ENCODE peak calls at places on chromosomes 16 and 17, in five cellular contexts. One of them, this sample, is unnamed.
A peak's percentile ranks its signal among the peaks of the same experiment; 100 is the strongest.

GRCh38 chr17:30332057-30332542 is 1.8 kb downstream of the TMIGD1 start:
- DNase-seq in foreskin fibroblast: peak; percentile 60
- DNase-seq in Panc1: no peak
- DNase-seq in AG04450: peak; percentile 45
- DNase-seq in A549: peak; percentile 73
- DNase-seq in this sample: no peak

GRCh38 chr16:84916156-84916555 is 95.2 kb downstream of the ZDHHC7 start:
- DNase-seq in AG04450: no peak
- DNase-seq in Panc1: no peak
- DNase-seq in foreskin fibroblast: no peak
- DNase-seq in A549: no peak
- DNase-seq in this sample: no peak

GRCh38 chr17:69287168-69287567 is 39.8 kb downstream of the ABCA5 start:
- DNase-seq in AG04450: no peak
- DNase-seq in A549: peak; percentile 24
- DNase-seq in foreskin fibroblast: no peak
- DNase-seq in Panc1: no peak
- DNase-seq in this sample: no peak

GRCh38 chr17:45958994-45959665 is 39.9 kb upstream of the STH start:
- DNase-seq in AG04450: no peak
- DNase-seq in foreskin fibroblast: no peak
- DNase-seq in Panc1: no peak
- DNase-seq in A549: no peak
- DNase-seq in this sample: no peak

GRCh38 chr16:24539850-24540484 is 601 bp downstream of the RBBP6 start:
- DNase-seq in A549: peak; percentile 52
- DNase-seq in AG04450: no peak
- DNase-seq in foreskin fibroblast: no peak
- DNase-seq in Panc1: no peak
- DNase-seq in this sample: no peak

GRCh38 chr17:75546181-75546580 is 20.7 kb downstream of the LLGL2 start:
- DNase-seq in foreskin fibroblast: no peak
- DNase-seq in AG04450: no peak
- DNase-seq in Panc1: no peak
- DNase-seq in A549: no peak
- DNase-seq in this sample: no peak

GRCh38 chr16:12497558-12497957 is 306.1 kb downstream of the CPPED1 start:
- DNase-seq in Panc1: no peak
- DNase-seq in AG04450: no peak
- DNase-seq in A549: no peak
- DNase-seq in foreskin fibroblast: no peak
- DNase-seq in this sample: no peak

GRCh38 chr17:21425321-21425720 is 49.2 kb downstream of the KCNJ12 start:
- DNase-seq in A549: no peak
- DNase-seq in AG04450: no peak
- DNase-seq in Panc1: no peak
- DNase-seq in foreskin fibroblast: no peak
- DNase-seq in this sample: no peak

GRCh38 chr17:72390675-72391501 is 270.1 kb downstream of the SOX9 start:
- DNase-seq in foreskin fibroblast: peak; percentile 73
- DNase-seq in A549: peak; percentile 46
- DNase-seq in Panc1: no peak
- DNase-seq in AG04450: no peak
- DNase-seq in this sample: no peak

GRCh38 chr16:31861415-31861814 is 12.2 kb upstream of the ZNF267 start:
- DNase-seq in Panc1: no peak
- DNase-seq in A549: no peak
- DNase-seq in foreskin fibroblast: no peak
- DNase-seq in AG04450: no peak
- DNase-seq in this sample: no peak

GRCh38 chr16:19005561-19006445 is 22.1 kb downstream of the TMC7 start:
- DNase-seq in Panc1: peak; percentile 75
- DNase-seq in foreskin fibroblast: peak; percentile 27
- DNase-seq in AG04450: no peak
- DNase-seq in A549: peak; percentile 76
- DNase-seq in this sample: no peak

GRCh38 chr16:67406111-67406593 is 10.1 kb downstream of the ZDHHC1 start:
- DNase-seq in A549: no peak
- DNase-seq in AG04450: no peak
- DNase-seq in foreskin fibroblast: no peak
- DNase-seq in Panc1: no peak
- DNase-seq in this sample: no peak

GRCh38 chr17:82269882-82270500 is 3.5 kb downstream of the CSNK1D start:
- DNase-seq in Panc1: no peak
- DNase-seq in foreskin fibroblast: no peak
- DNase-seq in A549: no peak
- DNase-seq in AG04450: no peak
- DNase-seq in this sample: no peak

GRCh38 chr16:69917739-69918138 is 33.4 kb upstream of the CLEC18A start:
- DNase-seq in A549: peak; percentile 87
- DNase-seq in AG04450: peak; percentile 86
- DNase-seq in foreskin fibroblast: peak; percentile 88
- DNase-seq in Panc1: no peak
- DNase-seq in this sample: peak; percentile 92

GRCh38 chr16:73202176-73202729 is 154.3 kb upstream of the ZFHX3 start:
- DNase-seq in AG04450: peak; percentile 93
- DNase-seq in Panc1: no peak
- DNase-seq in foreskin fibroblast: peak; percentile 97
- DNase-seq in A549: peak; percentile 16
- DNase-seq in this sample: no peak

GRCh38 chr17:80822700-80823410 is 168.8 kb upstream of the CHMP6 start:
- DNase-seq in AG04450: no peak
- DNase-seq in A549: no peak
- DNase-seq in Panc1: no peak
- DNase-seq in foreskin fibroblast: no peak
- DNase-seq in this sample: no peak

GRCh38 chr16:12091569-12092346 is 115.2 kb downstream of the SNX29 start:
- DNase-seq in foreskin fibroblast: no peak
- DNase-seq in Panc1: no peak
- DNase-seq in A549: no peak
- DNase-seq in AG04450: no peak
- DNase-seq in this sample: no peak

GRCh38 chr16:30805056-30805369 is 18.0 kb upstream of the ZNF629 start:
- DNase-seq in A549: peak; percentile 24
- DNase-seq in AG04450: no peak
- DNase-seq in foreskin fibroblast: peak; percentile 18
- DNase-seq in Panc1: no peak
- DNase-seq in this sample: no peak

GRCh38 chr16:11105038-11105903 is 150.7 kb downstream of the SOCS1 start:
- DNase-seq in AG04450: peak; percentile 87
- DNase-seq in foreskin fibroblast: peak; percentile 90
- DNase-seq in Panc1: no peak
- DNase-seq in A549: peak; percentile 6
- DNase-seq in this sample: peak; percentile 69

GRCh38 chr17:43588664-43589435 is 42.7 kb upstream of the ETV4 start:
- DNase-seq in Panc1: no peak
- DNase-seq in foreskin fibroblast: no peak
- DNase-seq in AG04450: no peak
- DNase-seq in A549: no peak
- DNase-seq in this sample: no peak

GRCh38 chr17:3710951-3711383 is 12.7 kb upstream of the HASPIN start:
- DNase-seq in A549: no peak
- DNase-seq in foreskin fibroblast: no peak
- DNase-seq in Panc1: no peak
- DNase-seq in AG04450: no peak
- DNase-seq in this sample: no peak

GRCh38 chr16:12160815-12161550 is 184.4 kb downstream of the SNX29 start:
- DNase-seq in A549: no peak
- DNase-seq in foreskin fibroblast: no peak
- DNase-seq in AG04450: no peak
- DNase-seq in Panc1: no peak
- DNase-seq in this sample: no peak

GRCh38 chr17:17682293-17682736 is 1.1 kb downstream of the RAI1 start:
- DNase-seq in AG04450: no peak
- DNase-seq in A549: peak; percentile 58
- DNase-seq in Panc1: no peak
- DNase-seq in foreskin fibroblast: no peak
- DNase-seq in this sample: no peak

GRCh38 chr16:85304337-85304736 is 192.1 kb upstream of the CIBAR2 start:
- DNase-seq in Panc1: no peak
- DNase-seq in foreskin fibroblast: no peak
- DNase-seq in AG04450: no peak
- DNase-seq in A549: no peak
- DNase-seq in this sample: no peak

GRCh38 chr17:2936351-2936750 is 127.1 kb downstream of the OR1D5 start:
- DNase-seq in Panc1: no peak
- DNase-seq in AG04450: no peak
- DNase-seq in foreskin fibroblast: no peak
- DNase-seq in A549: no peak
- DNase-seq in this sample: no peak

GRCh38 chr17:73166731-73167581 is 2.1 kb downstream of the SSTR2 start:
- DNase-seq in A549: no peak
- DNase-seq in AG04450: no peak
- DNase-seq in Panc1: no peak
- DNase-seq in foreskin fibroblast: peak; percentile 7
- DNase-seq in this sample: no peak

GRCh38 chr17:37358830-37359681 is 16.7 kb upstream of the C17orf78 start:
- DNase-seq in AG04450: peak; percentile 64
- DNase-seq in Panc1: peak; percentile 59
- DNase-seq in A549: peak; percentile 98
- DNase-seq in foreskin fibroblast: peak; percentile 98
- DNase-seq in this sample: peak; percentile 80

GRCh38 chr16:14364386-14365199 is 265.5 kb downstream of the PARN start:
- DNase-seq in Panc1: no peak
- DNase-seq in A549: peak; percentile 99
- DNase-seq in AG04450: peak; percentile 36
- DNase-seq in foreskin fibroblast: no peak
- DNase-seq in this sample: peak; percentile 73

GRCh38 chr16:490768-491167 is 36.7 kb upstream of the CAPN15 start:
- DNase-seq in A549: no peak
- DNase-seq in Panc1: no peak
- DNase-seq in foreskin fibroblast: no peak
- DNase-seq in AG04450: no peak
- DNase-seq in this sample: no peak

GRCh38 chr17:68627956-68628355 is 26.8 kb upstream of the FAM20A start:
- DNase-seq in AG04450: no peak
- DNase-seq in Panc1: no peak
- DNase-seq in foreskin fibroblast: no peak
- DNase-seq in A549: no peak
- DNase-seq in this sample: no peak

GRCh38 chr16:20931066-20931465 is 30.5 kb downstream of the LYRM1 start:
- DNase-seq in AG04450: no peak
- DNase-seq in foreskin fibroblast: no peak
- DNase-seq in A549: no peak
- DNase-seq in Panc1: no peak
- DNase-seq in this sample: no peak

GRCh38 chr17:12097326-12097725 is 76.6 kb downstream of the MAP2K4 start:
- DNase-seq in foreskin fibroblast: no peak
- DNase-seq in AG04450: no peak
- DNase-seq in A549: no peak
- DNase-seq in Panc1: no peak
- DNase-seq in this sample: no peak

GRCh38 chr17:20074001-20074400 is 64.8 kb downstream of the SPECC1 start:
- DNase-seq in A549: no peak
- DNase-seq in AG04450: no peak
- DNase-seq in foreskin fibroblast: no peak
- DNase-seq in Panc1: no peak
- DNase-seq in this sample: no peak
- H3K4me3 ChIP-seq in A549: no peak overlapping the region
- H3K4me3 ChIP-seq in AG04450: no peak overlapping the region
- H3K4me3 ChIP-seq in foreskin fibroblast: no peak overlapping the region
- H3K4me3 ChIP-seq in Panc1: no peak overlapping the region
- H3K4me3 ChIP-seq in this sample: no peak overlapping the region

GRCh38 chr17:39923836-39924690 is 3.3 kb downstream of the ORMDL3 start:
- DNase-seq in Panc1: no peak
- DNase-seq in AG04450: no peak
- DNase-seq in foreskin fibroblast: peak; percentile 40
- DNase-seq in A549: no peak
- DNase-seq in this sample: no peak
- TF ChIP-seq CTCF in Panc1: no peak
- TF ChIP-seq CTCF in AG04450: no peak
- TF ChIP-seq CTCF in foreskin fibroblast: no peak
- TF ChIP-seq CTCF in A549: peak; percentile 10
- TF ChIP-seq CTCF in this sample: peak; percentile 21

GRCh38 chr17:78357687-78358537 is 2.0 kb downstream of the SOCS3 start:
- DNase-seq in foreskin fibroblast: no peak
- DNase-seq in A549: peak; percentile 37
- DNase-seq in Panc1: no peak
- DNase-seq in AG04450: no peak
- DNase-seq in this sample: no peak

GRCh38 chr17:78358538-78359215 is 1.2 kb downstream of the SOCS3 start:
- DNase-seq in A549: peak; percentile 82
- DNase-seq in AG04450: no peak
- DNase-seq in Panc1: no peak
- DNase-seq in foreskin fibroblast: no peak
- DNase-seq in this sample: no peak

GRCh38 chr17:78360371-78361226 is 722 bp upstream of the SOCS3 start:
- DNase-seq in Panc1: no peak
- DNase-seq in foreskin fibroblast: peak; percentile 68
- DNase-seq in A549: peak; percentile 92
- DNase-seq in AG04450: peak; percentile 63
- DNase-seq in this sample: no peak

GRCh38 chr17:78359936-78360370 is at the start of gene SOCS3:
- DNase-seq in foreskin fibroblast: peak; percentile 98
- DNase-seq in Panc1: no peak
- DNase-seq in A549: peak; percentile 98
- DNase-seq in AG04450: peak; percentile 86
- DNase-seq in this sample: no peak

GRCh38 chr17:78359216-78359935 is 501 bp downstream of the SOCS3 start:
- DNase-seq in AG04450: no peak
- DNase-seq in A549: peak; percentile 64
- DNase-seq in Panc1: no peak
- DNase-seq in foreskin fibroblast: no peak
- DNase-seq in this sample: no peak
- H3K4me3 ChIP-seq in AG04450: peak overlapping the region; percentile 87
- H3K4me3 ChIP-seq in A549: peak overlapping the region; percentile 86
- H3K4me3 ChIP-seq in Panc1: peak overlapping the region; percentile 81
- H3K4me3 ChIP-seq in foreskin fibroblast: peak overlapping the region; percentile 65
- H3K4me3 ChIP-seq in this sample: peak overlapping the region; percentile 86

DNA sequence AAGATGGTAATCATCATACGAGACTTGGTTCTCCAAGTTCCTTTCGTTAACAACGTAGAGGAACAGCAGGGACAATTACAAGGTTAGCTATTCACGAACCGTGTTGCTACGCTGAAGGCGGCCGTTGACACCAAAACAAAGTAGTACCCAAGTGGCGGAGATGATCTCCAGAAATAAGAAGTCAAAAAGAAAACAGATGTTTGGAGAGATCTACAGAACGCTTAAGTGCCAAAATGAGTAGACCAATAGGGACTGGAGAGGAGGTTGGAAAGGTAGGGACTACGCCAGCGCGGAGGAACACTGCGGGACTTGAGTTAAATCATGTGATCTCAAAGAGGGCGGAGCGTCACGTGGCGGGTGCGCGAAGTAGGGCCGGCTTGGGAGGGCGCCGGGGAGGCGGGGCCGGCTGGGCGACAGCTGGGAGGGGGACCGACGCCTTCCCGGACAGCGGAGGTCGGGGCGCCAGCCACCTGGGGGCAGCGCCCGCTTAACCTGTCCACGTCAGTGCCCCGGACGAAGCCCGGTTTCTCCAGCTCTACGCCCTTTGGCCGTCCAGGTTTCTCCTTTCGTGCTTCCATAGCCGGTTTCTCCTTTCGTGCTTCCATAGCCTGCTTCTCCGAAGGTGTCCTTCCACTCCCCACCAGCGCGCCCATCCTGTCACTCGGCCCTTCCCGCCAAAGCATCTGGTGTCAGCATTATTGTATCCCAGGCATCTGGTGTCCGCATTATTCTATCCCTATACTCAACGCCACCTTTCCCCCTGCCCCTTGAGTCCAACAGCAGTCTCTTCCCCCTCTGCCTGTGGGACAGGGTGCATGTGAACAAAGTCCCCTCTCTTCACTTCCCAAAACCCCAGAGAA is 698 bp upstream of the GABARAP start:
- DNase-seq in Panc1: peak; percentile 91
- DNase-seq in AG04450: peak; percentile 91
- DNase-seq in A549: peak; percentile 99
- DNase-seq in foreskin fibroblast: peak; percentile 94
- DNase-seq in this sample: peak; percentile 84
- TF ChIP-seq CTCF in Panc1: no peak
- TF ChIP-seq CTCF in AG04450: no peak
- TF ChIP-seq CTCF in A549: no peak
- TF ChIP-seq CTCF in foreskin fibroblast: no peak
- TF ChIP-seq CTCF in this sample: no peak